ENCODE peak calls at places on chromosome 22, in four cellular contexts. A is transverse colon, W is spleen, P is HCT116. C is an unnamed sample.

GRCh38 chr22:38397189-38398097 is 57.6 kb downstream of the KCNJ4 start:
- DNase-seq in A (peak; percentile 59), W (peak; percentile 89), P (no peak), C (no peak)

GRCh38 chr22:18078329-18079041 is 695 bp downstream of the PEX26 start:
- DNase-seq in A (peak; percentile 60), W (peak; percentile 92), P (no peak), C (no peak)

GRCh38 chr22:44191036-44191454 is 10.3 kb downstream of the PARVG start:
- DNase-seq in A (no peak), W (no peak), P (no peak), C (peak; percentile 65)

GRCh38 chr22:36184433-36185035 is 17.1 kb downstream of the APOL4 start:
- DNase-seq in A (no peak), W (no peak), P (no peak), C (no peak)

GRCh38 chr22:46180370-46181137 is 30.2 kb downstream of the PPARA start:
- DNase-seq in A (no peak), W (no peak), P (no peak), C (no peak)

GRCh38 chr22:37425369-37425768 is 1.9 kb downstream of the ELFN2 start:
- DNase-seq in A (no peak), W (no peak), P (no peak), C (no peak)

GRCh38 chr22:22787805-22788459 is 99.7 kb upstream of the IGLL5 start:
- DNase-seq in A (peak; percentile 69), W (peak; percentile 86), P (peak; percentile 44), C (peak; percentile 63)

GRCh38 chr22:31871475-31871874 is 72.9 kb upstream of the YWHAH start:
- DNase-seq in A (no peak), W (peak; percentile 1), P (no peak), C (no peak)

GRCh38 chr22:36360871-36361383 is 26.8 kb downstream of the MYH9 start:
- DNase-seq in A (no peak), W (no peak), P (no peak), C (no peak)

GRCh38 chr22:43004362-43005035 is 10.4 kb downstream of the PACSIN2 start:
- DNase-seq in A (peak; percentile 64), W (peak; percentile 58), P (no peak), C (no peak)

GRCh38 chr22:36012332-36012731 is 16.3 kb downstream of the RBFOX2 start:
- DNase-seq in A (no peak), W (no peak), P (no peak), C (no peak)

GRCh38 chr22:49738006-49738405 is 89.7 kb downstream of the BRD1 start:
- DNase-seq in A (no peak), W (no peak), P (no peak), C (no peak)

GRCh38 chr22:33461698-33462434 is 403.7 kb upstream of the SYN3 start:
- DNase-seq in A (no peak), W (no peak), P (no peak), C (no peak)

GRCh38 chr22:48534395-48534958 is 1293.2 kb downstream of the BRD1 start:
- DNase-seq in A (no peak), W (no peak), P (no peak), C (no peak)

GRCh38 chr22:49402169-49402568 is 425.5 kb downstream of the BRD1 start:
- DNase-seq in A (no peak), W (peak; percentile 31), P (no peak), C (no peak)

GRCh38 chr22:26461188-26461810 is 22.3 kb downstream of the HPS4 start:
- DNase-seq in A (peak; percentile 64), W (no peak), P (peak; percentile 18), C (peak; percentile 30)

GRCh38 chr22:49391436-49391835 is 436.2 kb downstream of the BRD1 start:
- DNase-seq in A (no peak), W (peak; percentile 28), P (no peak), C (no peak)

GRCh38 chr22:45540122-45540521 is 37.4 kb downstream of the FBLN1 start:
- DNase-seq in A (no peak), W (no peak), P (no peak), C (no peak)

GRCh38 chr22:38298312-38299000 is 18.8 kb downstream of the CSNK1E start:
- DNase-seq in A (no peak), W (peak; percentile 74), P (peak; percentile 58), C (peak; percentile 72)

GRCh38 chr22:48742191-48742555 is 1085.5 kb downstream of the BRD1 start:
- DNase-seq in A (no peak), W (peak; percentile 68), P (no peak), C (no peak)

GRCh38 chr22:42134033-42135020 is 3.7 kb upstream of the CYP2D6 start:
- DNase-seq in A (no peak), W (no peak), P (no peak), C (no peak)

GRCh38 chr22:37162221-37163095 is 12.7 kb upstream of the IL2RB start:
- DNase-seq in A (peak; percentile 49), W (peak; percentile 82), P (no peak), C (peak; percentile 76)

GRCh38 chr22:28978158-28978557 is 83.5 kb downstream of the C22orf31 start:
- DNase-seq in A (no peak), W (no peak), P (peak; percentile 40), C (no peak)

GRCh38 chr22:26406118-26406517 is 22.9 kb upstream of the ASPHD2 start:
- DNase-seq in A (no peak), W (no peak), P (no peak), C (no peak)

GRCh38 chr22:26905640-26906039 is 248.3 kb downstream of the MIAT start:
- DNase-seq in A (no peak), W (no peak), P (no peak), C (no peak)

GRCh38 chr22:26892401-26893033 is 235.1 kb downstream of the MIAT start:
- DNase-seq in A (peak; percentile 15), W (no peak), P (no peak), C (no peak)

GRCh38 chr22:34851918-34852662 is 213.9 kb upstream of the ISX start:
- DNase-seq in A (no peak), W (no peak), P (no peak), C (no peak)

GRCh38 chr22:32122899-32123298 is 36.2 kb downstream of the C22orf42 start:
- DNase-seq in A (no peak), W (no peak), P (no peak), C (no peak)

GRCh38 chr22:49719046-49719445 is 108.6 kb downstream of the BRD1 start:
- DNase-seq in A (no peak), W (no peak), P (no peak), C (no peak)

GRCh38 chr22:46791201-46791731 is 28.8 kb downstream of the TBC1D22A start:
- DNase-seq in A (peak; percentile 53), W (peak; percentile 89), P (no peak), C (no peak)

GRCh38 chr22:21735198-21736083 is at the start of gene YPEL1:
- DNase-seq in A (peak; percentile 97), W (peak; percentile 99), P (peak; percentile 70), C (peak; percentile 98)
- TF ChIP-seq POLR2AphosphoS5 in A (peak; percentile 85), W (peak; percentile 94), P (peak; percentile 62), C (no peak)

DNA sequence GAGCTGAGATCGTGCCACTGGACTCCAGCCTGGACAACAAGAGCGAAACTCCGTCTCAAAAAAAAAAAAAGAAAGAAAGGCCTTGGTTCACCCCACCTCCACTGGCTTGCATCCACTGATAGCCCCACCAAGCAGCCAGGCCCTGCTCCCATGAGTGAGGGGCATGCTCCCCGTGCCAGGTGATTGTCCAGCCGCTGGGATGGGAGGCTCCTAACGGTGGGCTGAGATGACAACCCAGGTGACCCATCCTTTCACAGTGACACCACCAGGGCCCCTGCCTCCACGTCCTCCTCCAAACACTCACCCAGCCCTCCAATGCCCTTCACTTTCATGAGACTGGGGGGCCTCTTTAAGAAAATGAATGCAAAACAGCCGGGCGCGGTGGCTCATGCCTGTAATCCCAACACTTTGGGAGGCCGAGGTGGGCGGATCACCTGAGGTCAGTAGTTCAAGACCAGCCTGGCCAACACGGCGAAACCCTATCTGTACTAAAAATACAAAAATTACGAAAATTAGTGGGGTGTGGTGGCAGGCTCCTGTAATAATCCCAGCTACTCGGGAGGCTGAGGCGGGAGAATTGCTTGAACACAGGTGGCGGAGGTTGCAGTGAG is 8.6 kb upstream of the DERL3 start:
- DNase-seq in A (no peak), W (no peak), P (no peak), C (no peak)
- TF ChIP-seq POLR2A in A (no peak), W (no peak), P (no peak), C (no peak)

GRCh38 chr22:16608931-16609330 is 16.3 kb upstream of the CCT8L2 start:
- DNase-seq in A (no peak), W (no peak), P (no peak), C (no peak)
- TF ChIP-seq POLR2AphosphoS5 in A (no peak), W (no peak), P (no peak), C (no peak)

DNA sequence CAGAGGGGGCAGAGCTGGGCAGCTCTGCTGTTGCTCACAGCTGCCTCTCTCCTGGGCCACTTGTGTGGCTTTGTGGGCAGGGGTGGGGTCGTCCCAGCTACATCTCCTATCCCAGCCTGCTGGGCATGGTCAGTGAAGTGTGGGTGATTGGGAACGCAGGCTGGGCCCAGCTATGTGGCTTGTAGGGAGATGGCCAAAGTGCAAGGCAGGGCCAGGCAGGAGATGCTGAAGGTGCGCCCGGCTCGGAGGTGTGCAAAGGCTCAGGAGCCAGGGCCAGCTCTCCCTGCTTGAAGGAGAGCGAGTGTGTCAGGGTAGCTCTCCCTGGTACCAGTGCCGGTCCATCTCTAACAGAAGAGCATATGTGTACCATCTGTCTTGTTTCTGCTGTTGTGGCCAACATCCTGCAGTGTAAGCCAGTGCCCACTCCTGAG is 8.4 kb upstream of the RANBP1 start:
- DNase-seq in A (no peak), W (peak; percentile 49), P (no peak), C (no peak)
- TF ChIP-seq POLR2A in A (no peak), W (no peak), P (no peak), C (no peak)

GRCh38 chr22:24440270-24440717 is 12.9 kb downstream of the ADORA2A start:
- DNase-seq in A (no peak), W (peak; percentile 83), P (no peak), C (no peak)
- TF ChIP-seq POLR2AphosphoS5 in A (no peak), W (no peak), P (no peak), C (no peak)